ENCODE peak calls at places on chromosomes 13 and 19, in five cellular contexts. B is Panc1, A is kidney, N is IMR-90, Y is lower lobe of right lung. M is an unnamed sample.

GRCh38 chr19:44891016-44891882 is at the start of gene TOMM40:
- DNase-seq in B (no peak), N (peak), Y (peak), A (peak), M (no peak)

GRCh38 chr13:109494955-109495354 is 291.4 kb downstream of the IRS2 start:
- DNase-seq in B (no peak), A (no peak), N (peak), Y (no peak), M (peak)

GRCh38 chr19:55134732-55135131 is 14.3 kb downstream of the TNNT1 start:
- DNase-seq in N (no peak), B (no peak), A (no peak), Y (no peak), M (no peak)

GRCh38 chr13:28658796-28659610 is at the start of gene POMP:
- DNase-seq in Y (peak), B (no peak), N (peak), A (peak), M (peak)

GRCh38 chr13:112932971-112933370 is 36.0 kb upstream of the MCF2L start:
- DNase-seq in N (no peak), Y (no peak), A (no peak), B (no peak), M (no peak)

GRCh38 chr19:8340341-8341096 is 2.5 kb downstream of the KANK3 start:
- DNase-seq in A (peak), N (no peak), Y (peak), B (no peak), M (no peak)

GRCh38 chr19:31675187-31675913 is 326.1 kb upstream of the TSHZ3 start:
- DNase-seq in Y (no peak), A (no peak), N (peak), B (no peak), M (peak)

GRCh38 chr13:34654682-34655081 is 287.4 kb upstream of the NBEA start:
- DNase-seq in N (no peak), Y (no peak), A (no peak), B (no peak), M (peak)

GRCh38 chr19:42316223-42317211 is 3.4 kb downstream of the TMEM145 start:
- DNase-seq in B (no peak), A (no peak), N (peak), Y (peak), M (peak)

GRCh38 chr13:92804926-92805325 is 421.7 kb upstream of the GPC6 start:
- DNase-seq in B (no peak), Y (no peak), A (no peak), N (no peak), M (no peak)

GRCh38 chr13:113584870-113585671 is 518 bp downstream of the TFDP1 start:
- DNase-seq in A (peak), Y (peak), N (no peak), B (no peak), M (no peak)

GRCh38 chr13:31433201-31433600 is 233.4 kb downstream of the B3GLCT start:
- DNase-seq in Y (no peak), N (no peak), B (no peak), A (no peak), M (no peak)

GRCh38 chr13:25753976-25754375 is 297.8 kb downstream of the SHISA2 start:
- DNase-seq in A (no peak), N (no peak), Y (no peak), B (no peak), M (no peak)

GRCh38 chr13:27018882-27019281 is 152.7 kb downstream of the USP12 start:
- DNase-seq in Y (no peak), B (no peak), N (no peak), A (no peak), M (no peak)

GRCh38 chr19:16045893-16046292 is 30.4 kb upstream of the TPM4 start:
- DNase-seq in Y (no peak), B (no peak), A (no peak), N (no peak), M (no peak)

GRCh38 chr19:41261474-41262190 is 2.5 kb upstream of the HNRNPUL1 start:
- DNase-seq in N (no peak), Y (no peak), B (peak), A (no peak), M (no peak)

GRCh38 chr13:40537146-40537895 is 129.1 kb downstream of the FOXO1 start:
- DNase-seq in Y (no peak), N (no peak), A (no peak), B (no peak), M (no peak)

GRCh38 chr13:106493569-106493968 is 41.9 kb downstream of the EFNB2 start:
- DNase-seq in N (no peak), A (no peak), B (no peak), Y (peak), M (no peak)

GRCh38 chr13:87295636-87296035 is 375.5 kb upstream of the SLITRK5 start:
- DNase-seq in N (no peak), Y (no peak), B (no peak), A (no peak), M (peak)

GRCh38 chr13:51324714-51325440 is 14.6 kb upstream of the SERPINE3 start:
- DNase-seq in Y (no peak), N (no peak), A (no peak), B (no peak), M (no peak)

GRCh38 chr19:639251-640155 is at the start of gene FGF22:
- DNase-seq in N (peak), B (no peak), Y (peak), A (peak), M (peak)

GRCh38 chr19:29676586-29676985 is 11.3 kb downstream of the PLEKHF1 start:
- DNase-seq in B (no peak), N (no peak), A (peak), Y (no peak), M (no peak)

GRCh38 chr19:32824906-32825608 is 44.5 kb downstream of the SLC7A9 start:
- DNase-seq in B (no peak), N (no peak), A (no peak), Y (no peak), M (no peak)

GRCh38 chr19:33219261-33219812 is 6.3 kb downstream of the SLC7A10 start:
- DNase-seq in B (no peak), Y (no peak), A (no peak), N (peak), M (peak)

GRCh38 chr13:34300559-34300958 is 482.6 kb downstream of the RFC3 start:
- DNase-seq in N (no peak), Y (no peak), B (no peak), A (no peak), M (peak)

GRCh38 chr19:4294389-4294788 is 7.8 kb downstream of the TMIGD2 start:
- DNase-seq in A (no peak), Y (no peak), N (no peak), B (no peak), M (no peak)

GRCh38 chr19:41431426-41432386 is 4.5 kb upstream of the B3GNT8 start:
- DNase-seq in N (peak), Y (peak), A (no peak), B (no peak), M (peak)

GRCh38 chr19:17348700-17349099 is 11.3 kb downstream of the GTPBP3 start:
- DNase-seq in N (peak), Y (no peak), B (no peak), A (peak), M (peak)

GRCh38 chr19:57888494-57889231 is at the start of gene ZNF814:
- DNase-seq in Y (peak), N (peak), A (peak), B (no peak), M (peak)

GRCh38 chr13:113843864-113844556 is 19.9 kb downstream of the GAS6 start:
- DNase-seq in Y (peak), B (no peak), A (peak), N (no peak), M (no peak)

GRCh38 chr13:44307255-44307654 is 66.4 kb upstream of the SERP2 start:
- DNase-seq in Y (no peak), B (no peak), A (no peak), N (peak), M (peak)

GRCh38 chr19:27742041-27742440 is 1470.9 kb downstream of the UQCRFS1 start:
- DNase-seq in N (no peak), B (no peak), A (no peak), Y (no peak), M (no peak)

GRCh38 chr19:17579523-17580244 is 24.2 kb downstream of the COLGALT1 start:
- DNase-seq in N (peak), B (peak), A (peak), Y (peak), M (peak)

GRCh38 chr19:55467236-55468053 is 2.9 kb upstream of the C19orf85 start:
- DNase-seq in A (peak), N (peak), B (no peak), Y (peak), M (peak)

DNA sequence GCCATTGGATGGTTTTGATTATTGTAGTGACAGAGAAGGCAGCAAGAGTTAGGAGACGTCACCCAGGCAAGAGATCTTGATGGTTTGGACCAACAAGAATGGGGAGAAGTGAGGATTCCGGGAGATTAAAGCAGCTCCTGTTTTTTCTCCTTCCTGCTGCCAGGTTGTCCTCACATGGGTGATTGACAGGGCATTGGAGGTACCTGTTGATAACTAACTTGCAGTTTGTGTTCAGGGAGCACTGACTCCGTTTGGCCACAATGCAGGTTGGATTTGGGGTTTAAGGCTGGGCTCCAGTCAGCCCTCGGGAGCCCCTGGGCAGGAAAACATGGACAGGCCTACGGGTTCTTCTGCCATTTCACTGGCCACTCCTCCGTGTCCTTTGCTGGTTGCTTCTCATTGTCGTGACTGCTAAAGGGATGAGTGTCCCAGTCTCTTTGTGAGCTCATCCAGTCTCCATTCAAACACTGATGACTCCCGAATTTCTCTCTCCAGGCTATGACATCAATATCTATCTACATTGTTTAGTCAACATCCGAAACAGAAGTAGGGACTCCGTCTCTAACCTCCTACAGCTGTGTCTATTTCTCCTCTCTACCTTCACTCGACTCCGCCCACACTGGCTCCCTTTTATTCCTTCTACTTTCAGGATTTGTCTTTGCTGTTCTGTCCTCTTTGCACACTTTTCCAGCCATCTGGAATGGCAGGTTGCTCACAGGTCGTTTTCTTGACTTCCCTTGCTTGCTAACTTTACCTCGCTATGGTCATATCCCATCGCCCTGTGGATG is 1.3 kb upstream of the PTOV1 start:
- DNase-seq in A (no peak), B (no peak), N (no peak), Y (no peak), M (no peak)
- H3K4me3 ChIP-seq in A (peak), B (peak), N (no peak), Y (peak), M (peak)

GRCh38 chr19:6425732-6426686 is 1.4 kb upstream of the KHSRP start:
- DNase-seq in N (no peak), B (no peak), Y (no peak), A (no peak), M (no peak)
- TF ChIP-seq CTCF in N (no peak), B (no peak), Y (no peak), A (no peak), M (no peak)

DNA sequence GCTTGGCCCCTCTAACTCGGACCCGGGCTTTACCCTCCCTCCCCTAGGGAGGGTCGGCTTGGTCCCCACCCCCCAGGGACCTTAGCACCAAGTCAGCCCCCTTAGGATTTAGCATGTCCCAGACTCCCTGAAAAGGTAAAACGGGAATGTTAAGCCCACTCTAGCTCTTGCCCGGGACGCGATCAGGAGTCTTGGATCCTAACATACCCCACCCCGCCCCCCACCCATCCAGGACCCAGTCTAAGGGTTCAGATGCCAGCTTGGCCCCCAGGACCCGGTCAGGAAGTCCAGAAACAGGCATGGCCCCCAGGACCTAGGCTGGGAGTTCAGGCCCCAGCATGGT is 437 bp downstream of the EPOR start:
- DNase-seq in Y (no peak), B (no peak), A (no peak), N (no peak), M (no peak)
- H3K4me3 ChIP-seq in Y (peak), B (peak), A (peak), N (peak), M (peak)

GRCh38 chr19:10921199-10921879 is 7.1 kb downstream of the YIPF2 start:
- DNase-seq in Y (no peak), B (no peak), N (no peak), A (peak), M (no peak)
- TF ChIP-seq CTCF in Y (no peak), B (no peak), N (no peak), A (no peak), M (no peak)

GRCh38 chr19:34926361-34926684 is 380 bp upstream of the ZNF30 start:
- DNase-seq in A (no peak), N (no peak), Y (no peak), B (no peak), M (no peak)
- H3K4me3 ChIP-seq in A (peak), N (no peak), Y (peak), B (peak), M (peak)

GRCh38 chr19:38848299-38849146 is 1.3 kb downstream of the HNRNPL start:
- DNase-seq in Y (no peak), A (peak), N (no peak), B (no peak), M (no peak)

GRCh38 chr19:38850231-38850975 is 617 bp upstream of the HNRNPL start:
- DNase-seq in B (peak), N (peak), Y (peak), A (peak), M (peak)

GRCh38 chr19:38849147-38849745 is 540 bp downstream of the HNRNPL start:
- DNase-seq in Y (peak), B (peak), N (peak), A (peak), M (peak)

GRCh38 chr19:38850976-38851621 is 1.3 kb upstream of the HNRNPL start:
- DNase-seq in Y (peak), N (no peak), A (peak), B (no peak), M (peak)

GRCh38 chr19:38849746-38850230 is at the start of gene HNRNPL:
- DNase-seq in Y (peak), A (peak), B (no peak), N (no peak), M (no peak)
- TF ChIP-seq CTCF in Y (peak), A (peak), B (no peak), N (peak), M (peak)

M was measured in choroid plexus epithelial cell.